ENCODE peak calls at places on chromosomes 4 and X, in four cellular contexts. One of them, this sample, is unnamed.

GRCh38 chr4:26576171-26576829 is 7.6 kb upstream of the TBC1D19 start:
- DNase-seq in HepG2: peak
- DNase-seq in GM12878: no peak
- DNase-seq in H1: no peak
- DNase-seq in this sample: no peak

GRCh38 chr4:184457530-184458249 is 16.7 kb downstream of the IRF2 start:
- DNase-seq in HepG2: no peak
- DNase-seq in GM12878: no peak
- DNase-seq in H1: no peak
- DNase-seq in this sample: no peak

GRCh38 chr4:185771696-185772390 is 40.2 kb downstream of the SORBS2 start:
- DNase-seq in HepG2: no peak
- DNase-seq in GM12878: no peak
- DNase-seq in H1: no peak
- DNase-seq in this sample: no peak

GRCh38 chrX:12370444-12371089 is 232.3 kb downstream of the FRMPD4 start:
- DNase-seq in HepG2: no peak
- DNase-seq in GM12878: no peak
- DNase-seq in H1: no peak
- DNase-seq in this sample: no peak

GRCh38 chrX:154918060-154918483 is 31.9 kb downstream of the F8A1 start:
- DNase-seq in HepG2: peak
- DNase-seq in GM12878: peak
- DNase-seq in H1: peak
- DNase-seq in this sample: peak

GRCh38 chrX:896256-896655 is 265.7 kb downstream of the SHOX start:
- DNase-seq in HepG2: no peak
- DNase-seq in GM12878: no peak
- DNase-seq in H1: no peak
- DNase-seq in this sample: no peak

GRCh38 chr4:74111990-74112389 is 13.0 kb upstream of the CXCL2 start:
- DNase-seq in HepG2: no peak
- DNase-seq in GM12878: no peak
- DNase-seq in H1: no peak
- DNase-seq in this sample: no peak

GRCh38 chrX:1763294-1763693 is 148.4 kb downstream of the ASMT start:
- DNase-seq in HepG2: no peak
- DNase-seq in GM12878: no peak
- DNase-seq in H1: no peak
- DNase-seq in this sample: no peak

GRCh38 chr4:184807261-184807660 is 18.5 kb downstream of the ACSL1 start:
- DNase-seq in HepG2: no peak
- DNase-seq in GM12878: no peak
- DNase-seq in H1: no peak
- DNase-seq in this sample: no peak

GRCh38 chr4:15778742-15779231 is 659 bp downstream of the CD38 start:
- DNase-seq in HepG2: no peak
- DNase-seq in GM12878: no peak
- DNase-seq in H1: peak
- DNase-seq in this sample: no peak

GRCh38 chr4:2284161-2284933 is 22.4 kb upstream of the MXD4 start:
- DNase-seq in HepG2: no peak
- DNase-seq in GM12878: no peak
- DNase-seq in H1: no peak
- DNase-seq in this sample: no peak

GRCh38 chr4:180794352-180794751 is 1448.8 kb upstream of the TENM3 start:
- DNase-seq in HepG2: no peak
- DNase-seq in GM12878: no peak
- DNase-seq in H1: no peak
- DNase-seq in this sample: no peak

GRCh38 chr4:140176735-140177134 is 22.8 kb upstream of the MAML3 start:
- DNase-seq in HepG2: no peak
- DNase-seq in GM12878: no peak
- DNase-seq in H1: no peak
- DNase-seq in this sample: no peak

GRCh38 chr4:78171482-78171881 is 114.4 kb downstream of the FRAS1 start:
- DNase-seq in HepG2: no peak
- DNase-seq in GM12878: no peak
- DNase-seq in H1: no peak
- DNase-seq in this sample: no peak

GRCh38 chr4:99104153-99104552 is 15.6 kb upstream of the ADH5 start:
- DNase-seq in HepG2: no peak
- DNase-seq in GM12878: no peak
- DNase-seq in H1: no peak
- DNase-seq in this sample: no peak

GRCh38 chr4:20629180-20630115 is 70.8 kb upstream of the PACRGL start:
- DNase-seq in HepG2: no peak
- DNase-seq in GM12878: no peak
- DNase-seq in H1: no peak
- DNase-seq in this sample: no peak

GRCh38 chr4:87058272-87059073 is 123.7 kb downstream of the AFF1 start:
- DNase-seq in HepG2: no peak
- DNase-seq in GM12878: no peak
- DNase-seq in H1: no peak
- DNase-seq in this sample: no peak

GRCh38 chrX:56382278-56382677 is 150.1 kb downstream of the KLF8 start:
- DNase-seq in HepG2: no peak
- DNase-seq in GM12878: no peak
- DNase-seq in H1: no peak
- DNase-seq in this sample: no peak

GRCh38 chrX:49919617-49920016 is 2.8 kb upstream of the CLCN5 start:
- DNase-seq in HepG2: peak
- DNase-seq in GM12878: no peak
- DNase-seq in H1: peak
- DNase-seq in this sample: peak

GRCh38 chr4:42296196-42296595 is 101.1 kb upstream of the SHISA3 start:
- DNase-seq in HepG2: no peak
- DNase-seq in GM12878: no peak
- DNase-seq in H1: no peak
- DNase-seq in this sample: no peak

GRCh38 chrX:69535661-69536060 is 31.5 kb downstream of the NALF2 start:
- DNase-seq in HepG2: no peak
- DNase-seq in GM12878: no peak
- DNase-seq in H1: no peak
- DNase-seq in this sample: no peak
- TF ChIP-seq TCF12 in HepG2: no peak
- TF ChIP-seq TCF12 in GM12878: no peak
- TF ChIP-seq TCF12 in H1: no peak
- TF ChIP-seq TCF12 in this sample: no peak

GRCh38 chr4:25144870-25145481 is 15.3 kb downstream of the SEPSECS start:
- DNase-seq in HepG2: no peak
- DNase-seq in GM12878: no peak
- DNase-seq in H1: no peak
- DNase-seq in this sample: peak
- TF ChIP-seq TCF12 in HepG2: no peak
- TF ChIP-seq TCF12 in GM12878: no peak
- TF ChIP-seq TCF12 in H1: no peak
- TF ChIP-seq TCF12 in this sample: no peak

GRCh38 chrX:42739258-42739657 is 38.7 kb downstream of the PPP1R2C start:
- DNase-seq in HepG2: no peak
- DNase-seq in GM12878: no peak
- DNase-seq in H1: no peak
- DNase-seq in this sample: no peak
- TF ChIP-seq TCF12 in HepG2: no peak
- TF ChIP-seq TCF12 in GM12878: no peak
- TF ChIP-seq TCF12 in H1: no peak
- TF ChIP-seq TCF12 in this sample: no peak

DNA sequence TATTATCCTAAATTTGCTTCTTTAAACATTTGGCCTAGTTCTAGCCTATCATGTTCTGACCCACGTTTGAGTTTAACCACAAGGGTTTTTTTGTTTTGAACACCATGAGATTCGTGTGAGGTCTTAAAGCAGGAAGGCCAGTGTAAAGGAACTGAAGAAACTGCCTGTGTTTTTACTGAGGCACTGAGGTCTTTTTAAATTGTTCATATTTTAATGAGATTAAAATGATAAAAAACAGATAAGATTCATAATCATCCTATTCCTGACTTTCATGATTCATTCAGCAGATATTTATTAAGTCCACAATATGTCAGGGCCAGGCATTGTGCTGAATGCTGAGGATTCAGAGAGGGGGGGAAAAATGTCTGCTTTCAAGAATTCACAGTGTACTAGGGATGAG is 3.2 kb downstream of the RPS6KA3 start:
- DNase-seq in HepG2: no peak
- DNase-seq in GM12878: no peak
- DNase-seq in H1: no peak
- DNase-seq in this sample: no peak
- TF ChIP-seq TCF12 in HepG2: no peak
- TF ChIP-seq TCF12 in GM12878: no peak
- TF ChIP-seq TCF12 in H1: no peak
- TF ChIP-seq TCF12 in this sample: peak

GRCh38 chr4:929096-929765 is 2.9 kb downstream of the GAK start:
- DNase-seq in HepG2: no peak
- DNase-seq in GM12878: no peak
- DNase-seq in H1: no peak
- DNase-seq in this sample: peak

GRCh38 chr4:924107-925096 is 7.7 kb downstream of the GAK start:
- DNase-seq in HepG2: no peak
- DNase-seq in GM12878: peak
- DNase-seq in H1: no peak
- DNase-seq in this sample: peak

GRCh38 chr4:925771-926500 is 6.2 kb downstream of the GAK start:
- DNase-seq in HepG2: no peak
- DNase-seq in GM12878: no peak
- DNase-seq in H1: no peak
- DNase-seq in this sample: peak

GRCh38 chr4:925171-925570 is 6.9 kb downstream of the GAK start:
- DNase-seq in HepG2: no peak
- DNase-seq in GM12878: no peak
- DNase-seq in H1: no peak
- DNase-seq in this sample: peak

GRCh38 chr4:926538-926937 is 5.6 kb downstream of the GAK start:
- DNase-seq in HepG2: peak
- DNase-seq in GM12878: no peak
- DNase-seq in H1: peak
- DNase-seq in this sample: peak
- TF ChIP-seq TCF12 in HepG2: no peak
- TF ChIP-seq TCF12 in GM12878: no peak
- TF ChIP-seq TCF12 in H1: no peak
- TF ChIP-seq TCF12 in this sample: no peak

DNA sequence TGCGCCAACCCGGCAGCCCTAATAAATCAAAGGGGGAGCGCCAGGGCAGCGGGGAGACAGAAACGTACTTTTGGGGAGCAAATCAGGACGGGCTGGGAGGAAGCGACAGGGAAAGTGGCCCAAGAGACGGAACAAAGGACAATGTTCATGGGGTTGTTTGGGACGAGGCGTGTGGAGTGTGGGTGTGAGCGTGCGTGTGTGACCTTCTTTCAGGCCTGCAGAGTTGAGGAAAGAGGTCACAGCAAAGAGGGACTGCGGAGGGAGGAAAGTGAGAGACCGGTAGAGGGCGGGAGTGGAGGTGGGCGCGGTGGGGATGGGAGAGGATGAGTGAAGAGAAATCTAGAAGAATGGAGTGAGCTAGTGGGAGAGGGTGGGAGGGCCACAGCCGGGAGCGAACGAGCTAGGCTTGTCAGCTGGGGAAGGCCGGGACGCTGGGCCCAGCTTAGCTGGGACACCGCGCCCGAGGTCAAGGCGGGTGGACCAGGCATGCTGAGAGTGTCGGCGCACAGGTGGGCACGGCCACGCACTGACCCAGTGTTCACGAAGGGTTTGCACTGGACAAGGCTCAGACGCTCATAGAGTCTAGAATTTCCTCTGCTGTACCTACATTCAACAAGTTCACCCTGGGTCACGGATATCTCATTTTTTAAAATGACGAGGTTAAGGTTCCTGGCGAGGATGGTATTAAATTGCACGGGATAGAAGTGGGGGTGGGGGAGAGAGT is 14.7 kb upstream of the PITX2 start:
- DNase-seq in HepG2: no peak
- DNase-seq in GM12878: no peak
- DNase-seq in H1: peak
- DNase-seq in this sample: no peak
- TF ChIP-seq TCF12 in HepG2: no peak
- TF ChIP-seq TCF12 in GM12878: no peak
- TF ChIP-seq TCF12 in H1: no peak
- TF ChIP-seq TCF12 in this sample: no peak

GRCh38 chrX:30590368-30590767 is 12.8 kb upstream of the TASL start:
- DNase-seq in HepG2: no peak
- DNase-seq in GM12878: no peak
- DNase-seq in H1: no peak
- DNase-seq in this sample: no peak

GRCh38 chrX:30589146-30589888 is 11.8 kb upstream of the TASL start:
- DNase-seq in HepG2: no peak
- DNase-seq in GM12878: no peak
- DNase-seq in H1: no peak
- DNase-seq in this sample: no peak

GRCh38 chrX:30592846-30593245 is 15.3 kb upstream of the TASL start:
- DNase-seq in HepG2: no peak
- DNase-seq in GM12878: no peak
- DNase-seq in H1: no peak
- DNase-seq in this sample: no peak

GRCh38 chrX:30597258-30598012 is 19.9 kb upstream of the TASL start:
- DNase-seq in HepG2: no peak
- DNase-seq in GM12878: peak
- DNase-seq in H1: no peak
- DNase-seq in this sample: no peak

GRCh38 chrX:30593435-30594200 is 16.1 kb upstream of the TASL start:
- DNase-seq in HepG2: peak
- DNase-seq in GM12878: no peak
- DNase-seq in H1: no peak
- DNase-seq in this sample: no peak
- TF ChIP-seq TCF12 in HepG2: no peak
- TF ChIP-seq TCF12 in GM12878: no peak
- TF ChIP-seq TCF12 in H1: no peak
- TF ChIP-seq TCF12 in this sample: no peak

GRCh38 chr4:40186665-40187014 is 10.2 kb upstream of the RHOH start:
- DNase-seq in HepG2: no peak
- DNase-seq in GM12878: no peak
- DNase-seq in H1: no peak
- DNase-seq in this sample: no peak
- TF ChIP-seq TCF12 in HepG2: no peak
- TF ChIP-seq TCF12 in GM12878: no peak
- TF ChIP-seq TCF12 in H1: no peak
- TF ChIP-seq TCF12 in this sample: no peak